ENCODE peak calls at places on chromosomes 3 and 15, in nine cellular contexts. One of them, this sample, is unnamed.
A peak's percentile ranks its signal among the peaks of the same experiment; 100 is the strongest.

GRCh38 chr15:53378096-53378620 is 381.3 kb downstream of the WDR72 start:
- DNase-seq in fibroblast of lung: no peak
- DNase-seq in cerebellar cortex: no peak
- DNase-seq in HFF-Myc: no peak
- DNase-seq in cardiac septum: no peak
- DNase-seq in NCI-H1105 treated with DMSO at 0.1 percent for 48 hours: peak; percentile 79
- DNase-seq in occipital lobe: no peak
- DNase-seq in T47D: no peak
- DNase-seq in DMS153: no peak
- DNase-seq in this sample: no peak

GRCh38 chr15:77622212-77622941 is 10.3 kb downstream of the LINGO1 start:
- DNase-seq in fibroblast of lung: no peak
- DNase-seq in cerebellar cortex: no peak
- DNase-seq in HFF-Myc: no peak
- DNase-seq in cardiac septum: no peak
- DNase-seq in NCI-H1105 treated with DMSO at 0.1 percent for 48 hours: no peak
- DNase-seq in occipital lobe: no peak
- DNase-seq in T47D: no peak
- DNase-seq in DMS153: no peak
- DNase-seq in this sample: no peak

GRCh38 chr3:45497963-45498362 is 96.6 kb upstream of the LIMD1 start:
- DNase-seq in fibroblast of lung: no peak
- DNase-seq in cerebellar cortex: no peak
- DNase-seq in HFF-Myc: no peak
- DNase-seq in cardiac septum: no peak
- DNase-seq in NCI-H1105 treated with DMSO at 0.1 percent for 48 hours: no peak
- DNase-seq in occipital lobe: no peak
- DNase-seq in T47D: no peak
- DNase-seq in DMS153: no peak
- DNase-seq in this sample: no peak

GRCh38 chr3:42176635-42177034 is 85.5 kb downstream of the TRAK1 start:
- DNase-seq in fibroblast of lung: no peak
- DNase-seq in cerebellar cortex: no peak
- DNase-seq in HFF-Myc: no peak
- DNase-seq in cardiac septum: no peak
- DNase-seq in NCI-H1105 treated with DMSO at 0.1 percent for 48 hours: no peak
- DNase-seq in occipital lobe: no peak
- DNase-seq in T47D: no peak
- DNase-seq in DMS153: no peak
- DNase-seq in this sample: no peak

GRCh38 chr15:91909111-91909510 is 55.6 kb downstream of the SLCO3A1 start:
- DNase-seq in fibroblast of lung: no peak
- DNase-seq in cerebellar cortex: no peak
- DNase-seq in HFF-Myc: no peak
- DNase-seq in cardiac septum: no peak
- DNase-seq in NCI-H1105 treated with DMSO at 0.1 percent for 48 hours: no peak
- DNase-seq in occipital lobe: no peak
- DNase-seq in T47D: no peak
- DNase-seq in DMS153: no peak
- DNase-seq in this sample: no peak

GRCh38 chr3:66237551-66237950 is 16.8 kb downstream of the SLC25A26 start:
- DNase-seq in fibroblast of lung: no peak
- DNase-seq in cerebellar cortex: no peak
- DNase-seq in HFF-Myc: no peak
- DNase-seq in cardiac septum: no peak
- DNase-seq in NCI-H1105 treated with DMSO at 0.1 percent for 48 hours: no peak
- DNase-seq in occipital lobe: no peak
- DNase-seq in T47D: no peak
- DNase-seq in DMS153: no peak
- DNase-seq in this sample: no peak

GRCh38 chr3:151765685-151766084 is 32.0 kb downstream of the AADACL2 start:
- DNase-seq in fibroblast of lung: peak; percentile 3
- DNase-seq in cerebellar cortex: no peak
- DNase-seq in HFF-Myc: no peak
- DNase-seq in cardiac septum: no peak
- DNase-seq in NCI-H1105 treated with DMSO at 0.1 percent for 48 hours: no peak
- DNase-seq in occipital lobe: no peak
- DNase-seq in T47D: no peak
- DNase-seq in DMS153: no peak
- DNase-seq in this sample: no peak

GRCh38 chr3:97880267-97880666 is 58.5 kb downstream of the CRYBG3 start:
- DNase-seq in fibroblast of lung: peak; percentile 66
- DNase-seq in cerebellar cortex: no peak
- DNase-seq in HFF-Myc: no peak
- DNase-seq in cardiac septum: no peak
- DNase-seq in NCI-H1105 treated with DMSO at 0.1 percent for 48 hours: no peak
- DNase-seq in occipital lobe: no peak
- DNase-seq in T47D: no peak
- DNase-seq in DMS153: no peak
- DNase-seq in this sample: no peak

GRCh38 chr3:53243165-53243564 is 12.7 kb downstream of the TKT start:
- DNase-seq in fibroblast of lung: peak; percentile 65
- DNase-seq in cerebellar cortex: no peak
- DNase-seq in HFF-Myc: peak; percentile 70
- DNase-seq in cardiac septum: no peak
- DNase-seq in NCI-H1105 treated with DMSO at 0.1 percent for 48 hours: no peak
- DNase-seq in occipital lobe: no peak
- DNase-seq in T47D: no peak
- DNase-seq in DMS153: no peak
- DNase-seq in this sample: no peak

GRCh38 chr3:38840987-38841386 is 25.0 kb upstream of the SCN10A start:
- DNase-seq in fibroblast of lung: no peak
- DNase-seq in cerebellar cortex: no peak
- DNase-seq in HFF-Myc: no peak
- DNase-seq in cardiac septum: no peak
- DNase-seq in NCI-H1105 treated with DMSO at 0.1 percent for 48 hours: no peak
- DNase-seq in occipital lobe: no peak
- DNase-seq in T47D: no peak
- DNase-seq in DMS153: no peak
- DNase-seq in this sample: no peak

GRCh38 chr3:141383555-141384129 is 15.3 kb downstream of the ZBTB38 start:
- DNase-seq in fibroblast of lung: peak; percentile 59
- DNase-seq in cerebellar cortex: peak; percentile 55
- DNase-seq in HFF-Myc: no peak
- DNase-seq in cardiac septum: no peak
- DNase-seq in NCI-H1105 treated with DMSO at 0.1 percent for 48 hours: no peak
- DNase-seq in occipital lobe: no peak
- DNase-seq in T47D: no peak
- DNase-seq in DMS153: no peak
- DNase-seq in this sample: no peak

GRCh38 chr3:65785065-65785645 is 253.6 kb downstream of the MAGI1 start:
- DNase-seq in fibroblast of lung: peak; percentile 68
- DNase-seq in cerebellar cortex: peak; percentile 82
- DNase-seq in HFF-Myc: peak; percentile 46
- DNase-seq in cardiac septum: no peak
- DNase-seq in NCI-H1105 treated with DMSO at 0.1 percent for 48 hours: peak; percentile 51
- DNase-seq in occipital lobe: no peak
- DNase-seq in T47D: peak; percentile 7
- DNase-seq in DMS153: peak; percentile 17
- DNase-seq in this sample: no peak

GRCh38 chr3:53161345-53161819 is 373 bp downstream of the PRKCD start:
- DNase-seq in fibroblast of lung: no peak
- DNase-seq in cerebellar cortex: no peak
- DNase-seq in HFF-Myc: no peak
- DNase-seq in cardiac septum: peak; percentile 85
- DNase-seq in NCI-H1105 treated with DMSO at 0.1 percent for 48 hours: peak; percentile 14
- DNase-seq in occipital lobe: no peak
- DNase-seq in T47D: no peak
- DNase-seq in DMS153: no peak
- DNase-seq in this sample: no peak

GRCh38 chr3:105965384-105965783 is 96.6 kb upstream of the CBLB start:
- DNase-seq in fibroblast of lung: peak; percentile 89
- DNase-seq in cerebellar cortex: peak; percentile 47
- DNase-seq in HFF-Myc: no peak
- DNase-seq in cardiac septum: no peak
- DNase-seq in NCI-H1105 treated with DMSO at 0.1 percent for 48 hours: no peak
- DNase-seq in occipital lobe: no peak
- DNase-seq in T47D: no peak
- DNase-seq in DMS153: no peak
- DNase-seq in this sample: no peak

GRCh38 chr3:39638286-39638685 is 170.8 kb downstream of the MOBP start:
- DNase-seq in fibroblast of lung: peak; percentile 23
- DNase-seq in cerebellar cortex: no peak
- DNase-seq in HFF-Myc: no peak
- DNase-seq in cardiac septum: no peak
- DNase-seq in NCI-H1105 treated with DMSO at 0.1 percent for 48 hours: no peak
- DNase-seq in occipital lobe: no peak
- DNase-seq in T47D: no peak
- DNase-seq in DMS153: no peak
- DNase-seq in this sample: no peak

GRCh38 chr15:92992712-92993111 is 92.6 kb downstream of the CHD2 start:
- DNase-seq in fibroblast of lung: no peak
- DNase-seq in cerebellar cortex: no peak
- DNase-seq in HFF-Myc: no peak
- DNase-seq in cardiac septum: no peak
- DNase-seq in NCI-H1105 treated with DMSO at 0.1 percent for 48 hours: no peak
- DNase-seq in occipital lobe: no peak
- DNase-seq in T47D: no peak
- DNase-seq in DMS153: no peak
- DNase-seq in this sample: no peak

GRCh38 chr15:31308185-31308639 is 18.4 kb upstream of the KLF13 start:
- DNase-seq in fibroblast of lung: no peak
- DNase-seq in cerebellar cortex: no peak
- DNase-seq in HFF-Myc: no peak
- DNase-seq in cardiac septum: no peak
- DNase-seq in NCI-H1105 treated with DMSO at 0.1 percent for 48 hours: no peak
- DNase-seq in occipital lobe: no peak
- DNase-seq in T47D: no peak
- DNase-seq in DMS153: no peak
- DNase-seq in this sample: no peak

GRCh38 chr3:54193093-54193492 is 70.7 kb downstream of the CACNA2D3 start:
- DNase-seq in fibroblast of lung: no peak
- DNase-seq in cerebellar cortex: no peak
- DNase-seq in HFF-Myc: no peak
- DNase-seq in cardiac septum: no peak
- DNase-seq in NCI-H1105 treated with DMSO at 0.1 percent for 48 hours: no peak
- DNase-seq in occipital lobe: no peak
- DNase-seq in T47D: no peak
- DNase-seq in DMS153: no peak
- DNase-seq in this sample: no peak

GRCh38 chr3:159191454-159191853 is 389.6 kb downstream of the MFSD1 start:
- DNase-seq in fibroblast of lung: peak; percentile 96
- DNase-seq in cerebellar cortex: no peak
- DNase-seq in HFF-Myc: no peak
- DNase-seq in cardiac septum: no peak
- DNase-seq in NCI-H1105 treated with DMSO at 0.1 percent for 48 hours: no peak
- DNase-seq in occipital lobe: no peak
- DNase-seq in T47D: no peak
- DNase-seq in DMS153: no peak
- DNase-seq in this sample: no peak

GRCh38 chr3:138378331-138378730 is 30.0 kb downstream of the MRAS start:
- DNase-seq in fibroblast of lung: no peak
- DNase-seq in cerebellar cortex: no peak
- DNase-seq in HFF-Myc: no peak
- DNase-seq in cardiac septum: no peak
- DNase-seq in NCI-H1105 treated with DMSO at 0.1 percent for 48 hours: no peak
- DNase-seq in occipital lobe: no peak
- DNase-seq in T47D: no peak
- DNase-seq in DMS153: no peak
- DNase-seq in this sample: no peak

GRCh38 chr3:46565113-46565490 is 1.0 kb downstream of the LRRC2 start:
- DNase-seq in fibroblast of lung: no peak
- DNase-seq in cerebellar cortex: no peak
- DNase-seq in HFF-Myc: no peak
- DNase-seq in cardiac septum: no peak
- DNase-seq in NCI-H1105 treated with DMSO at 0.1 percent for 48 hours: no peak
- DNase-seq in occipital lobe: no peak
- DNase-seq in T47D: no peak
- DNase-seq in DMS153: no peak
- DNase-seq in this sample: no peak

GRCh38 chr3:140493271-140493670 is 184.6 kb upstream of the TRIM42 start:
- DNase-seq in fibroblast of lung: no peak
- DNase-seq in cerebellar cortex: no peak
- DNase-seq in HFF-Myc: no peak
- DNase-seq in cardiac septum: no peak
- DNase-seq in NCI-H1105 treated with DMSO at 0.1 percent for 48 hours: no peak
- DNase-seq in occipital lobe: no peak
- DNase-seq in T47D: no peak
- DNase-seq in DMS153: no peak
- DNase-seq in this sample: no peak

GRCh38 chr3:194257030-194257657 is 94.0 kb downstream of the CPN2 start:
- DNase-seq in fibroblast of lung: no peak
- DNase-seq in cerebellar cortex: no peak
- DNase-seq in HFF-Myc: no peak
- DNase-seq in cardiac septum: peak; percentile 35
- DNase-seq in NCI-H1105 treated with DMSO at 0.1 percent for 48 hours: no peak
- DNase-seq in occipital lobe: no peak
- DNase-seq in T47D: no peak
- DNase-seq in DMS153: no peak
- DNase-seq in this sample: no peak

GRCh38 chr3:119323401-119324107 is 29.4 kb downstream of the ARHGAP31 start:
- DNase-seq in fibroblast of lung: no peak
- DNase-seq in cerebellar cortex: no peak
- DNase-seq in HFF-Myc: no peak
- DNase-seq in cardiac septum: no peak
- DNase-seq in NCI-H1105 treated with DMSO at 0.1 percent for 48 hours: peak; percentile 73
- DNase-seq in occipital lobe: no peak
- DNase-seq in T47D: peak; percentile 7
- DNase-seq in DMS153: peak; percentile 19
- DNase-seq in this sample: no peak

GRCh38 chr3:45001738-45002137 is 24.4 kb upstream of the CLEC3B start:
- DNase-seq in fibroblast of lung: no peak
- DNase-seq in cerebellar cortex: no peak
- DNase-seq in HFF-Myc: no peak
- DNase-seq in cardiac septum: no peak
- DNase-seq in NCI-H1105 treated with DMSO at 0.1 percent for 48 hours: no peak
- DNase-seq in occipital lobe: no peak
- DNase-seq in T47D: no peak
- DNase-seq in DMS153: no peak
- DNase-seq in this sample: no peak

GRCh38 chr15:69903476-69904295 is 194.0 kb downstream of the TLE3 start:
- DNase-seq in fibroblast of lung: peak; percentile 37
- DNase-seq in cerebellar cortex: no peak
- DNase-seq in HFF-Myc: no peak
- DNase-seq in cardiac septum: peak; percentile 65
- DNase-seq in NCI-H1105 treated with DMSO at 0.1 percent for 48 hours: no peak
- DNase-seq in occipital lobe: no peak
- DNase-seq in T47D: no peak
- DNase-seq in DMS153: no peak
- DNase-seq in this sample: no peak

GRCh38 chr15:61702224-61703120 is 357.8 kb downstream of the VPS13C start:
- DNase-seq in fibroblast of lung: no peak
- DNase-seq in cerebellar cortex: no peak
- DNase-seq in HFF-Myc: no peak
- DNase-seq in cardiac septum: no peak
- DNase-seq in NCI-H1105 treated with DMSO at 0.1 percent for 48 hours: peak; percentile 65
- DNase-seq in occipital lobe: no peak
- DNase-seq in T47D: no peak
- DNase-seq in DMS153: peak; percentile 30
- DNase-seq in this sample: no peak

GRCh38 chr15:90539789-90540188 is 10.1 kb downstream of the CRTC3 start:
- DNase-seq in fibroblast of lung: no peak
- DNase-seq in cerebellar cortex: no peak
- DNase-seq in HFF-Myc: no peak
- DNase-seq in cardiac septum: no peak
- DNase-seq in NCI-H1105 treated with DMSO at 0.1 percent for 48 hours: no peak
- DNase-seq in occipital lobe: no peak
- DNase-seq in T47D: no peak
- DNase-seq in DMS153: no peak
- DNase-seq in this sample: no peak

GRCh38 chr3:78861156-78861555 is 906.6 kb downstream of the ROBO1 start:
- DNase-seq in fibroblast of lung: no peak
- DNase-seq in cerebellar cortex: no peak
- DNase-seq in HFF-Myc: no peak
- DNase-seq in cardiac septum: no peak
- DNase-seq in NCI-H1105 treated with DMSO at 0.1 percent for 48 hours: no peak
- DNase-seq in occipital lobe: no peak
- DNase-seq in T47D: no peak
- DNase-seq in DMS153: no peak
- DNase-seq in this sample: no peak

GRCh38 chr3:108096506-108097325 is 5.9 kb upstream of the CD47 start:
- DNase-seq in fibroblast of lung: no peak
- DNase-seq in cerebellar cortex: no peak
- DNase-seq in HFF-Myc: no peak
- DNase-seq in cardiac septum: no peak
- DNase-seq in NCI-H1105 treated with DMSO at 0.1 percent for 48 hours: no peak
- DNase-seq in occipital lobe: no peak
- DNase-seq in T47D: no peak
- DNase-seq in DMS153: no peak
- DNase-seq in this sample: no peak

GRCh38 chr3:42159706-42160472 is 68.7 kb downstream of the TRAK1 start:
- DNase-seq in fibroblast of lung: no peak
- DNase-seq in cerebellar cortex: no peak
- DNase-seq in HFF-Myc: no peak
- DNase-seq in cardiac septum: no peak
- DNase-seq in NCI-H1105 treated with DMSO at 0.1 percent for 48 hours: peak; percentile 73
- DNase-seq in occipital lobe: no peak
- DNase-seq in T47D: peak; percentile 61
- DNase-seq in DMS153: peak; percentile 48
- DNase-seq in this sample: no peak